ENCODE peak calls at places on chromosome 14, in seven cellular contexts. One of them, this sample, is unnamed.

GRCh38 chr14:66645716-66646115 is 137.8 kb downstream of the GPHN start:
- DNase-seq in GM12878: no peak
- DNase-seq in K562: no peak
- DNase-seq in SK-N-SH: no peak
- DNase-seq in H1: no peak
- DNase-seq in HepG2: peak; percentile 25
- DNase-seq in HCT116: no peak
- DNase-seq in this sample: no peak

GRCh38 chr14:24566318-24566717 is 9.7 kb downstream of the CTSG start:
- DNase-seq in GM12878: no peak
- DNase-seq in K562: no peak
- DNase-seq in HepG2: no peak
- DNase-seq in SK-N-SH: no peak
- DNase-seq in HCT116: no peak
- DNase-seq in H1: no peak
- DNase-seq in this sample: no peak

GRCh38 chr14:76647699-76648298 is 113.5 kb upstream of the VASH1 start:
- DNase-seq in HCT116: peak; percentile 48
- DNase-seq in K562: peak; percentile 54
- DNase-seq in GM12878: no peak
- DNase-seq in SK-N-SH: peak; percentile 62
- DNase-seq in H1: no peak
- DNase-seq in HepG2: peak; percentile 52
- DNase-seq in this sample: peak; percentile 39

GRCh38 chr14:94058674-94059138 is 22.3 kb downstream of the DDX24 start:
- DNase-seq in HepG2: peak; percentile 93
- DNase-seq in K562: no peak
- DNase-seq in GM12878: no peak
- DNase-seq in H1: no peak
- DNase-seq in SK-N-SH: no peak
- DNase-seq in HCT116: no peak
- DNase-seq in this sample: no peak

GRCh38 chr14:47710581-47710980 is 35.2 kb upstream of the MDGA2 start:
- DNase-seq in SK-N-SH: no peak
- DNase-seq in HepG2: no peak
- DNase-seq in HCT116: no peak
- DNase-seq in H1: no peak
- DNase-seq in GM12878: no peak
- DNase-seq in K562: no peak
- DNase-seq in this sample: no peak

GRCh38 chr14:81402123-81402495 is 2.0 kb upstream of the STON2 start:
- DNase-seq in HCT116: no peak
- DNase-seq in SK-N-SH: no peak
- DNase-seq in GM12878: no peak
- DNase-seq in H1: no peak
- DNase-seq in K562: peak; percentile 84
- DNase-seq in HepG2: no peak
- DNase-seq in this sample: no peak

GRCh38 chr14:81066672-81067071 is 111.3 kb downstream of the TSHR start:
- DNase-seq in H1: no peak
- DNase-seq in HCT116: no peak
- DNase-seq in K562: no peak
- DNase-seq in SK-N-SH: no peak
- DNase-seq in HepG2: no peak
- DNase-seq in GM12878: no peak
- DNase-seq in this sample: no peak

GRCh38 chr14:104429291-104429861 is 150.2 kb upstream of the C14orf180 start:
- DNase-seq in HepG2: no peak
- DNase-seq in K562: no peak
- DNase-seq in HCT116: no peak
- DNase-seq in GM12878: no peak
- DNase-seq in H1: no peak
- DNase-seq in SK-N-SH: peak; percentile 41
- DNase-seq in this sample: no peak

GRCh38 chr14:75476274-75476995 is 45.8 kb upstream of the BATF start:
- DNase-seq in SK-N-SH: no peak
- DNase-seq in HCT116: no peak
- DNase-seq in K562: no peak
- DNase-seq in H1: no peak
- DNase-seq in GM12878: no peak
- DNase-seq in HepG2: peak; percentile 78
- DNase-seq in this sample: no peak

GRCh38 chr14:81192594-81192993 is 28.2 kb downstream of the GTF2A1 start:
- DNase-seq in HepG2: no peak
- DNase-seq in K562: no peak
- DNase-seq in SK-N-SH: no peak
- DNase-seq in H1: no peak
- DNase-seq in HCT116: no peak
- DNase-seq in GM12878: no peak
- DNase-seq in this sample: no peak

GRCh38 chr14:58082491-58083098 is 69.4 kb downstream of the ARMH4 start:
- DNase-seq in H1: no peak
- DNase-seq in GM12878: no peak
- DNase-seq in K562: peak; percentile 13
- DNase-seq in HepG2: no peak
- DNase-seq in HCT116: peak; percentile 19
- DNase-seq in SK-N-SH: no peak
- DNase-seq in this sample: no peak

GRCh38 chr14:59189281-59189821 is 884 bp downstream of the DAAM1 start:
- DNase-seq in K562: peak; percentile 28
- DNase-seq in SK-N-SH: peak; percentile 51
- DNase-seq in H1: peak; percentile 63
- DNase-seq in GM12878: no peak
- DNase-seq in HepG2: no peak
- DNase-seq in HCT116: no peak
- DNase-seq in this sample: no peak

GRCh38 chr14:86936556-86936955 is 1056.4 kb downstream of the GALC start:
- DNase-seq in H1: no peak
- DNase-seq in GM12878: no peak
- DNase-seq in K562: no peak
- DNase-seq in SK-N-SH: no peak
- DNase-seq in HCT116: no peak
- DNase-seq in HepG2: no peak
- DNase-seq in this sample: no peak

GRCh38 chr14:41389355-41389754 is 217.3 kb upstream of the LRFN5 start:
- DNase-seq in SK-N-SH: no peak
- DNase-seq in HepG2: no peak
- DNase-seq in H1: no peak
- DNase-seq in K562: no peak
- DNase-seq in GM12878: no peak
- DNase-seq in HCT116: no peak
- DNase-seq in this sample: no peak

GRCh38 chr14:64217318-64217717 is 76.9 kb downstream of the ESR2 start:
- DNase-seq in K562: no peak
- DNase-seq in H1: no peak
- DNase-seq in HepG2: no peak
- DNase-seq in GM12878: no peak
- DNase-seq in HCT116: no peak
- DNase-seq in SK-N-SH: peak; percentile 35
- DNase-seq in this sample: no peak

GRCh38 chr14:96122496-96122895 is 82.1 kb upstream of the BDKRB2 start:
- DNase-seq in H1: no peak
- DNase-seq in HCT116: no peak
- DNase-seq in SK-N-SH: no peak
- DNase-seq in GM12878: no peak
- DNase-seq in HepG2: no peak
- DNase-seq in K562: no peak
- DNase-seq in this sample: no peak

GRCh38 chr14:24051789-24052655 is at the start of gene CARMIL3:
- DNase-seq in K562: peak; percentile 70
- DNase-seq in HepG2: peak; percentile 56
- DNase-seq in SK-N-SH: peak; percentile 97
- DNase-seq in H1: peak; percentile 89
- DNase-seq in HCT116: no peak
- DNase-seq in GM12878: no peak
- DNase-seq in this sample: no peak

GRCh38 chr14:75267141-75267601 is 11.5 kb upstream of the FOS start:
- DNase-seq in SK-N-SH: no peak
- DNase-seq in HCT116: no peak
- DNase-seq in K562: no peak
- DNase-seq in H1: no peak
- DNase-seq in HepG2: no peak
- DNase-seq in GM12878: no peak
- DNase-seq in this sample: no peak

GRCh38 chr14:21415329-21415728 is 31.5 kb upstream of the SUPT16H start:
- DNase-seq in GM12878: no peak
- DNase-seq in HepG2: no peak
- DNase-seq in H1: no peak
- DNase-seq in SK-N-SH: no peak
- DNase-seq in HCT116: no peak
- DNase-seq in K562: no peak
- DNase-seq in this sample: no peak
- TF ChIP-seq YY1 in GM12878: no peak
- TF ChIP-seq YY1 in HepG2: no peak
- TF ChIP-seq YY1 in H1: no peak
- TF ChIP-seq YY1 in SK-N-SH: no peak
- TF ChIP-seq YY1 in HCT116: no peak
- TF ChIP-seq YY1 in K562: no peak
- TF ChIP-seq YY1 in this sample: no peak

GRCh38 chr14:55583942-55584468 is 4.0 kb downstream of the KTN1 start:
- DNase-seq in HCT116: no peak
- DNase-seq in H1: no peak
- DNase-seq in GM12878: no peak
- DNase-seq in SK-N-SH: peak; percentile 46
- DNase-seq in K562: peak; percentile 15
- DNase-seq in HepG2: peak; percentile 27
- DNase-seq in this sample: no peak
- H3K4me1 ChIP-seq in HCT116: peaks cover 63% of the 10 kb centered on the region
- H3K4me1 ChIP-seq in H1: peaks cover 4% of the 10 kb centered on the region
- H3K4me1 ChIP-seq in GM12878: peaks cover 8% of the 10 kb centered on the region
- H3K4me1 ChIP-seq in SK-N-SH: peaks cover 21% of the 10 kb centered on the region
- H3K4me1 ChIP-seq in K562: peaks cover 8% of the 10 kb centered on the region
- H3K4me1 ChIP-seq in HepG2: peaks cover 79% of the 10 kb centered on the region
- H3K4me1 ChIP-seq in this sample: no peaks in the 10 kb centered on the region

GRCh38 chr14:70011098-70011497 is 131.9 kb downstream of the SMOC1 start:
- DNase-seq in GM12878: no peak
- DNase-seq in HepG2: no peak
- DNase-seq in SK-N-SH: no peak
- DNase-seq in HCT116: no peak
- DNase-seq in H1: no peak
- DNase-seq in K562: no peak
- DNase-seq in this sample: no peak
- H3K9ac ChIP-seq in GM12878: no peak overlapping the region
- H3K9ac ChIP-seq in HepG2: no peak overlapping the region
- H3K9ac ChIP-seq in SK-N-SH: no peak overlapping the region
- H3K9ac ChIP-seq in HCT116: no peak overlapping the region
- H3K9ac ChIP-seq in H1: no peak overlapping the region
- H3K9ac ChIP-seq in K562: no peak overlapping the region
- H3K9ac ChIP-seq in this sample: no peak overlapping the region

GRCh38 chr14:102693006-102693755 is 84.1 kb upstream of the TRAF3 start:
- DNase-seq in SK-N-SH: no peak
- DNase-seq in K562: no peak
- DNase-seq in H1: no peak
- DNase-seq in HCT116: no peak
- DNase-seq in GM12878: no peak
- DNase-seq in HepG2: peak; percentile 61
- DNase-seq in this sample: no peak

GRCh38 chr14:102694530-102695171 is 82.6 kb upstream of the TRAF3 start:
- DNase-seq in K562: peak; percentile 73
- DNase-seq in HCT116: peak; percentile 48
- DNase-seq in H1: peak; percentile 65
- DNase-seq in SK-N-SH: peak; percentile 73
- DNase-seq in GM12878: peak; percentile 43
- DNase-seq in HepG2: peak; percentile 70
- DNase-seq in this sample: peak; percentile 55

GRCh38 chr14:102695172-102695569 is 82.1 kb upstream of the TRAF3 start:
- DNase-seq in HCT116: no peak
- DNase-seq in HepG2: no peak
- DNase-seq in K562: no peak
- DNase-seq in H1: no peak
- DNase-seq in SK-N-SH: no peak
- DNase-seq in GM12878: no peak
- DNase-seq in this sample: no peak

GRCh38 chr14:102697125-102697900 is 79.9 kb upstream of the TRAF3 start:
- DNase-seq in GM12878: no peak
- DNase-seq in K562: no peak
- DNase-seq in SK-N-SH: no peak
- DNase-seq in HepG2: peak; percentile 83
- DNase-seq in H1: no peak
- DNase-seq in HCT116: no peak
- DNase-seq in this sample: no peak

GRCh38 chr14:102696332-102696731 is 80.9 kb upstream of the TRAF3 start:
- DNase-seq in SK-N-SH: no peak
- DNase-seq in H1: no peak
- DNase-seq in GM12878: no peak
- DNase-seq in HepG2: peak; percentile 28
- DNase-seq in HCT116: no peak
- DNase-seq in K562: no peak
- DNase-seq in this sample: no peak
- TF ChIP-seq YY1 in SK-N-SH: no peak
- TF ChIP-seq YY1 in H1: no peak
- TF ChIP-seq YY1 in GM12878: no peak
- TF ChIP-seq YY1 in HepG2: no peak
- TF ChIP-seq YY1 in HCT116: no peak
- TF ChIP-seq YY1 in K562: no peak
- TF ChIP-seq YY1 in this sample: no peak

GRCh38 chr14:69665596-69665995 is 54.2 kb downstream of the SUSD6 start:
- DNase-seq in K562: no peak
- DNase-seq in SK-N-SH: no peak
- DNase-seq in GM12878: no peak
- DNase-seq in HepG2: no peak
- DNase-seq in HCT116: no peak
- DNase-seq in H1: no peak
- DNase-seq in this sample: no peak
- H3K4me1 ChIP-seq in K562: peaks cover 5% of the 10 kb centered on the region
- H3K4me1 ChIP-seq in SK-N-SH: peaks cover 12% of the 10 kb centered on the region
- H3K4me1 ChIP-seq in GM12878: peaks cover 54% of the 10 kb centered on the region
- H3K4me1 ChIP-seq in HepG2: peaks cover 64% of the 10 kb centered on the region
- H3K4me1 ChIP-seq in HCT116: no peaks in the 10 kb centered on the region
- H3K4me1 ChIP-seq in H1: peaks cover 7% of the 10 kb centered on the region
- H3K4me1 ChIP-seq in this sample: no peaks in the 10 kb centered on the region

DNA sequence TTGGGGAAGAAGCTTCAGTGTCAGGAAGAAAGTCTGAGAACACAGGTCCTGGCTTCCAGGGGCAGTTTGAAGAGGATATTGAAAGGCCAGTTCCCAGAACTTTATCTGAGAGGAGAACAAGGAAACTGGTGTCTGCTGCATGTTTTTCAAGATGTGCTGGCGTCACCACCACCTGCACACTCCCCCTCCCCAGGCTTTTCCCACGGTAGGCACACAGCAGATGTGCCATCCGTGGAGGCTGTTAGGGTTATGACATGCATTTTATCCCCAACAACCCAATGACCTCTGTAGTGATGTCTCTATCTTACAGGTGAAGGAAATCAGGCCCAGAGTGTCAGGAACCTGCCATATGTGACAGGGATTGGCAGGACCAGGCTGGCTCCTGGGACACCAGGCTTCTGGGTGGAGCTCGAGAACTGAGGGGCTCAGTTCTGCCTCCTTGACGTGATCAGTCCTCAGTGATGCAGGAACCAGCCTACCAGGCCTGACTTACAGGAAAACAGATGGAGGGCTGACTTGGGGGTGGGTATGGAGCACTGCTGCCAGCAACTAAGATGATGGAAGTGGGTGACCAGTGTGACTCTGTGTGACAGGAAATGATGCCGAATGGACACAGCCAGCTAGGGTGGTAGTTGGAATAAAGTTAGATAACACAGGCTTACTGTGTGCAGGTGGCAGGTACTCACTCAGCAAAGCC is 16.8 kb downstream of the SLC25A47 start:
- DNase-seq in HCT116: no peak
- DNase-seq in H1: no peak
- DNase-seq in HepG2: no peak
- DNase-seq in SK-N-SH: no peak
- DNase-seq in GM12878: no peak
- DNase-seq in K562: no peak
- DNase-seq in this sample: no peak
- H3K9ac ChIP-seq in HCT116: no peak overlapping the region
- H3K9ac ChIP-seq in H1: no peak overlapping the region
- H3K9ac ChIP-seq in HepG2: no peak overlapping the region
- H3K9ac ChIP-seq in SK-N-SH: no peak overlapping the region
- H3K9ac ChIP-seq in GM12878: no peak overlapping the region
- H3K9ac ChIP-seq in K562: no peak overlapping the region
- H3K9ac ChIP-seq in this sample: no peak overlapping the region

GRCh38 chr14:89060191-89060590 is 235.7 kb downstream of the TTC8 start:
- DNase-seq in SK-N-SH: no peak
- DNase-seq in GM12878: no peak
- DNase-seq in HepG2: no peak
- DNase-seq in K562: no peak
- DNase-seq in H1: no peak
- DNase-seq in HCT116: no peak
- DNase-seq in this sample: no peak
- TF ChIP-seq YY1 in SK-N-SH: no peak
- TF ChIP-seq YY1 in GM12878: no peak
- TF ChIP-seq YY1 in HepG2: no peak
- TF ChIP-seq YY1 in K562: no peak
- TF ChIP-seq YY1 in H1: no peak
- TF ChIP-seq YY1 in HCT116: no peak
- TF ChIP-seq YY1 in this sample: no peak

This sample was measured in NT2/D1.